ENCODE peak calls at places on chromosomes 16 and 17, in eight cellular contexts. One of them, this sample, is unnamed.

GRCh38 chr17:37493249-37494027 is 3.7 kb downstream of the DUSP14 start:
- DNase-seq in GM23338: no peak
- DNase-seq in endothelial cell of umbilical vein: no peak
- DNase-seq in right lobe of liver: no peak
- DNase-seq in CD4-positive, alpha-beta memory T cell: no peak
- DNase-seq in left ventricle myocardium inferior: no peak
- DNase-seq in heart right ventricle: no peak
- DNase-seq in prostate gland: no peak
- DNase-seq in this sample: no peak

GRCh38 chr16:23362460-23363317 is 60.6 kb downstream of the SCNN1B start:
- DNase-seq in prostate gland: peak; percentile 95
- DNase-seq in right lobe of liver: peak; percentile 39
- DNase-seq in GM23338: no peak
- DNase-seq in heart right ventricle: peak; percentile 9
- DNase-seq in endothelial cell of umbilical vein: peak; percentile 88
- DNase-seq in CD4-positive, alpha-beta memory T cell: no peak
- DNase-seq in left ventricle myocardium inferior: no peak
- DNase-seq in this sample: no peak

GRCh38 chr16:20904507-20905079 is 4.0 kb downstream of the LYRM1 start:
- DNase-seq in heart right ventricle: no peak
- DNase-seq in CD4-positive, alpha-beta memory T cell: peak; percentile 59
- DNase-seq in prostate gland: peak; percentile 21
- DNase-seq in right lobe of liver: no peak
- DNase-seq in endothelial cell of umbilical vein: peak; percentile 97
- DNase-seq in left ventricle myocardium inferior: no peak
- DNase-seq in GM23338: no peak
- DNase-seq in this sample: no peak

GRCh38 chr17:67420994-67421393 is 43.9 kb downstream of the PITPNC1 start:
- DNase-seq in right lobe of liver: no peak
- DNase-seq in heart right ventricle: no peak
- DNase-seq in prostate gland: no peak
- DNase-seq in left ventricle myocardium inferior: no peak
- DNase-seq in CD4-positive, alpha-beta memory T cell: no peak
- DNase-seq in endothelial cell of umbilical vein: no peak
- DNase-seq in GM23338: no peak
- DNase-seq in this sample: no peak

GRCh38 chr16:87132361-87133014 is 184.7 kb downstream of the C16orf95 start:
- DNase-seq in left ventricle myocardium inferior: peak; percentile 32
- DNase-seq in CD4-positive, alpha-beta memory T cell: no peak
- DNase-seq in right lobe of liver: no peak
- DNase-seq in heart right ventricle: no peak
- DNase-seq in endothelial cell of umbilical vein: no peak
- DNase-seq in prostate gland: no peak
- DNase-seq in GM23338: no peak
- DNase-seq in this sample: no peak

GRCh38 chr16:23709536-23709935 is 3.5 kb downstream of the ERN2 start:
- DNase-seq in prostate gland: no peak
- DNase-seq in GM23338: no peak
- DNase-seq in right lobe of liver: no peak
- DNase-seq in heart right ventricle: no peak
- DNase-seq in left ventricle myocardium inferior: no peak
- DNase-seq in CD4-positive, alpha-beta memory T cell: no peak
- DNase-seq in endothelial cell of umbilical vein: no peak
- DNase-seq in this sample: no peak

GRCh38 chr16:1914084-1914608 is 4.1 kb downstream of the HS3ST6 start:
- DNase-seq in left ventricle myocardium inferior: no peak
- DNase-seq in endothelial cell of umbilical vein: no peak
- DNase-seq in right lobe of liver: no peak
- DNase-seq in CD4-positive, alpha-beta memory T cell: no peak
- DNase-seq in heart right ventricle: no peak
- DNase-seq in prostate gland: no peak
- DNase-seq in GM23338: no peak
- DNase-seq in this sample: no peak

GRCh38 chr16:81618661-81619060 is 160.4 kb upstream of the PLCG2 start:
- DNase-seq in endothelial cell of umbilical vein: no peak
- DNase-seq in CD4-positive, alpha-beta memory T cell: no peak
- DNase-seq in right lobe of liver: peak; percentile 73
- DNase-seq in prostate gland: peak; percentile 64
- DNase-seq in GM23338: no peak
- DNase-seq in left ventricle myocardium inferior: no peak
- DNase-seq in heart right ventricle: no peak
- DNase-seq in this sample: no peak

GRCh38 chr16:66605177-66605999 is 884 bp downstream of the CMTM3 start:
- DNase-seq in endothelial cell of umbilical vein: peak; percentile 48
- DNase-seq in CD4-positive, alpha-beta memory T cell: peak; percentile 35
- DNase-seq in prostate gland: no peak
- DNase-seq in GM23338: peak; percentile 73
- DNase-seq in heart right ventricle: peak; percentile 73
- DNase-seq in right lobe of liver: peak; percentile 73
- DNase-seq in left ventricle myocardium inferior: peak; percentile 74
- DNase-seq in this sample: no peak

GRCh38 chr16:3282103-3282746 is 1.1 kb upstream of the ZNF263 start:
- DNase-seq in endothelial cell of umbilical vein: peak; percentile 87
- DNase-seq in GM23338: peak; percentile 87
- DNase-seq in CD4-positive, alpha-beta memory T cell: no peak
- DNase-seq in left ventricle myocardium inferior: no peak
- DNase-seq in heart right ventricle: no peak
- DNase-seq in right lobe of liver: no peak
- DNase-seq in prostate gland: no peak
- DNase-seq in this sample: no peak

GRCh38 chr16:22264786-22265185 is 32.4 kb upstream of the POLR3E start:
- DNase-seq in CD4-positive, alpha-beta memory T cell: no peak
- DNase-seq in right lobe of liver: no peak
- DNase-seq in heart right ventricle: no peak
- DNase-seq in GM23338: no peak
- DNase-seq in left ventricle myocardium inferior: no peak
- DNase-seq in prostate gland: no peak
- DNase-seq in endothelial cell of umbilical vein: no peak
- DNase-seq in this sample: no peak

GRCh38 chr17:42683407-42684031 is 1.2 kb downstream of the CNTNAP1 start:
- DNase-seq in left ventricle myocardium inferior: peak; percentile 53
- DNase-seq in CD4-positive, alpha-beta memory T cell: no peak
- DNase-seq in endothelial cell of umbilical vein: peak; percentile 32
- DNase-seq in GM23338: peak; percentile 77
- DNase-seq in right lobe of liver: no peak
- DNase-seq in heart right ventricle: no peak
- DNase-seq in prostate gland: peak; percentile 50
- DNase-seq in this sample: no peak

GRCh38 chr16:2854700-2855309 is 3.2 kb downstream of the PRSS22 start:
- DNase-seq in GM23338: peak; percentile 71
- DNase-seq in left ventricle myocardium inferior: no peak
- DNase-seq in right lobe of liver: no peak
- DNase-seq in CD4-positive, alpha-beta memory T cell: no peak
- DNase-seq in prostate gland: no peak
- DNase-seq in endothelial cell of umbilical vein: no peak
- DNase-seq in heart right ventricle: no peak
- DNase-seq in this sample: no peak

GRCh38 chr17:10048951-10049350 is 143.9 kb upstream of the RCVRN start:
- DNase-seq in heart right ventricle: no peak
- DNase-seq in CD4-positive, alpha-beta memory T cell: no peak
- DNase-seq in GM23338: no peak
- DNase-seq in endothelial cell of umbilical vein: no peak
- DNase-seq in left ventricle myocardium inferior: no peak
- DNase-seq in prostate gland: no peak
- DNase-seq in right lobe of liver: no peak
- DNase-seq in this sample: no peak

GRCh38 chr17:8155341-8156173 is 3.4 kb upstream of the PER1 start:
- DNase-seq in heart right ventricle: peak; percentile 23
- DNase-seq in CD4-positive, alpha-beta memory T cell: peak; percentile 59
- DNase-seq in prostate gland: peak; percentile 72
- DNase-seq in left ventricle myocardium inferior: no peak
- DNase-seq in endothelial cell of umbilical vein: no peak
- DNase-seq in GM23338: peak; percentile 49
- DNase-seq in right lobe of liver: no peak
- DNase-seq in this sample: no peak

GRCh38 chr16:28309811-28310311 is 17.5 kb downstream of the SBK1 start:
- DNase-seq in prostate gland: no peak
- DNase-seq in heart right ventricle: no peak
- DNase-seq in right lobe of liver: peak; percentile 58
- DNase-seq in CD4-positive, alpha-beta memory T cell: peak; percentile 88
- DNase-seq in GM23338: no peak
- DNase-seq in endothelial cell of umbilical vein: no peak
- DNase-seq in left ventricle myocardium inferior: peak; percentile 35
- DNase-seq in this sample: no peak

GRCh38 chr17:52181842-52182241 is 23.3 kb upstream of the CA10 start:
- DNase-seq in right lobe of liver: no peak
- DNase-seq in GM23338: peak; percentile 4
- DNase-seq in prostate gland: no peak
- DNase-seq in endothelial cell of umbilical vein: no peak
- DNase-seq in CD4-positive, alpha-beta memory T cell: no peak
- DNase-seq in heart right ventricle: no peak
- DNase-seq in left ventricle myocardium inferior: no peak
- DNase-seq in this sample: no peak

GRCh38 chr16:55056585-55057520 is 126.2 kb downstream of the IRX5 start:
- DNase-seq in prostate gland: no peak
- DNase-seq in left ventricle myocardium inferior: no peak
- DNase-seq in heart right ventricle: no peak
- DNase-seq in right lobe of liver: no peak
- DNase-seq in GM23338: peak; percentile 95
- DNase-seq in CD4-positive, alpha-beta memory T cell: no peak
- DNase-seq in endothelial cell of umbilical vein: no peak
- DNase-seq in this sample: no peak

GRCh38 chr17:75843577-75844529 is at the start of gene UNC13D:
- DNase-seq in heart right ventricle: no peak
- DNase-seq in prostate gland: no peak
- DNase-seq in left ventricle myocardium inferior: no peak
- DNase-seq in right lobe of liver: peak; percentile 72
- DNase-seq in GM23338: no peak
- DNase-seq in endothelial cell of umbilical vein: peak; percentile 32
- DNase-seq in CD4-positive, alpha-beta memory T cell: peak; percentile 61
- DNase-seq in this sample: no peak

GRCh38 chr17:75845933-75846700 is 1.9 kb upstream of the UNC13D start:
- DNase-seq in CD4-positive, alpha-beta memory T cell: no peak
- DNase-seq in GM23338: no peak
- DNase-seq in left ventricle myocardium inferior: no peak
- DNase-seq in prostate gland: no peak
- DNase-seq in heart right ventricle: no peak
- DNase-seq in endothelial cell of umbilical vein: peak; percentile 45
- DNase-seq in right lobe of liver: peak; percentile 50
- DNase-seq in this sample: no peak

GRCh38 chr17:75844530-75845057 is 390 bp upstream of the UNC13D start:
- DNase-seq in prostate gland: peak; percentile 81
- DNase-seq in CD4-positive, alpha-beta memory T cell: no peak
- DNase-seq in right lobe of liver: peak; percentile 65
- DNase-seq in endothelial cell of umbilical vein: no peak
- DNase-seq in heart right ventricle: no peak
- DNase-seq in left ventricle myocardium inferior: no peak
- DNase-seq in GM23338: no peak
- DNase-seq in this sample: no peak

GRCh38 chr17:75846701-75847594 is 2.7 kb upstream of the UNC13D start:
- DNase-seq in endothelial cell of umbilical vein: no peak
- DNase-seq in CD4-positive, alpha-beta memory T cell: no peak
- DNase-seq in left ventricle myocardium inferior: no peak
- DNase-seq in heart right ventricle: no peak
- DNase-seq in right lobe of liver: peak; percentile 57
- DNase-seq in prostate gland: no peak
- DNase-seq in GM23338: no peak
- DNase-seq in this sample: no peak

GRCh38 chr17:75845058-75845711 is 981 bp upstream of the UNC13D start:
- DNase-seq in endothelial cell of umbilical vein: peak; percentile 70
- DNase-seq in GM23338: peak; percentile 94
- DNase-seq in CD4-positive, alpha-beta memory T cell: peak; percentile 46
- DNase-seq in left ventricle myocardium inferior: peak; percentile 83
- DNase-seq in right lobe of liver: peak; percentile 86
- DNase-seq in prostate gland: peak; percentile 92
- DNase-seq in heart right ventricle: peak; percentile 87
- DNase-seq in this sample: peak; percentile 94
- H3K4me1 ChIP-seq in endothelial cell of umbilical vein: peaks cover 39% of the 10 kb centered on the region
- H3K4me1 ChIP-seq in GM23338: peaks cover 10% of the 10 kb centered on the region
- H3K4me1 ChIP-seq in CD4-positive, alpha-beta memory T cell: peaks cover 49% of the 10 kb centered on the region
- H3K4me1 ChIP-seq in left ventricle myocardium inferior: peaks cover 66% of the 10 kb centered on the region
- H3K4me1 ChIP-seq in right lobe of liver: peaks cover 40% of the 10 kb centered on the region
- H3K4me1 ChIP-seq in prostate gland: peaks cover 16% of the 10 kb centered on the region
- H3K4me1 ChIP-seq in heart right ventricle: peaks cover 68% of the 10 kb centered on the region
- H3K4me1 ChIP-seq in this sample: peaks cover 9% of the 10 kb centered on the region

GRCh38 chr17:68646626-68647526 is 45.7 kb upstream of the FAM20A start:
- DNase-seq in CD4-positive, alpha-beta memory T cell: no peak
- DNase-seq in right lobe of liver: no peak
- DNase-seq in endothelial cell of umbilical vein: no peak
- DNase-seq in GM23338: no peak
- DNase-seq in left ventricle myocardium inferior: no peak
- DNase-seq in prostate gland: no peak
- DNase-seq in heart right ventricle: no peak
- DNase-seq in this sample: no peak
- H3K27ac ChIP-seq in CD4-positive, alpha-beta memory T cell: no peak overlapping the region
- H3K27ac ChIP-seq in right lobe of liver: no peak overlapping the region
- H3K27ac ChIP-seq in endothelial cell of umbilical vein: no peak overlapping the region
- H3K27ac ChIP-seq in GM23338: no peak overlapping the region
- H3K27ac ChIP-seq in left ventricle myocardium inferior: no peak overlapping the region
- H3K27ac ChIP-seq in prostate gland: no peak overlapping the region
- H3K27ac ChIP-seq in heart right ventricle: no peak overlapping the region
- H3K27ac ChIP-seq in this sample: no peak overlapping the region

DNA sequence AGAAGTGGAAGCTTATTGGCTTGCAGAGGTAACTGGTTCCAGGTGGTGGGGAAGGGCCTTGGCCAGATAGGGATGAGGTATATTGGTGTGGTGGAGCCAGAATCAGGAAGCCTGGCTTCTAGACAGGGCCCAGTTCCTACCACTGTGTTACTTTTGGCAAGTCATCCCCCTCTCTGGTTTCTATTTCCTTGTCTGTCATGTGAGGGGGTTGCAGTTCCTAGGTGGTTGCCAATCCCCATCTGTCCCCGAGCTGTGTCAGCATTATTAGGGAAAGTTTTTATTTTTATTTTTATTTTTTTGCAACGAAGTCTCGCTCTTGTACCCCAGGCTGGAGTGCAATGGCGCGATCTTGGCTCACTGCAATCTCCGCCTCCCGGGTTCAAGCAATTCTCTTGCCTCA is 3.0 kb downstream of the SMCR8 start:
- DNase-seq in right lobe of liver: no peak
- DNase-seq in left ventricle myocardium inferior: no peak
- DNase-seq in heart right ventricle: no peak
- DNase-seq in GM23338: no peak
- DNase-seq in endothelial cell of umbilical vein: no peak
- DNase-seq in prostate gland: no peak
- DNase-seq in CD4-positive, alpha-beta memory T cell: no peak
- DNase-seq in this sample: no peak
- H3K4me1 ChIP-seq in right lobe of liver: peaks cover 42% of the 10 kb centered on the region
- H3K4me1 ChIP-seq in left ventricle myocardium inferior: peaks cover 82% of the 10 kb centered on the region
- H3K4me1 ChIP-seq in heart right ventricle: peaks cover 64% of the 10 kb centered on the region
- H3K4me1 ChIP-seq in GM23338: peaks cover 16% of the 10 kb centered on the region
- H3K4me1 ChIP-seq in endothelial cell of umbilical vein: peaks cover 24% of the 10 kb centered on the region
- H3K4me1 ChIP-seq in prostate gland: peaks cover 28% of the 10 kb centered on the region
- H3K4me1 ChIP-seq in CD4-positive, alpha-beta memory T cell: peaks cover 69% of the 10 kb centered on the region
- H3K4me1 ChIP-seq in this sample: peaks cover 45% of the 10 kb centered on the region

GRCh38 chr17:47401100-47401499 is 77.3 kb downstream of the EFCAB13 start:
- DNase-seq in right lobe of liver: no peak
- DNase-seq in heart right ventricle: no peak
- DNase-seq in left ventricle myocardium inferior: no peak
- DNase-seq in GM23338: no peak
- DNase-seq in endothelial cell of umbilical vein: no peak
- DNase-seq in CD4-positive, alpha-beta memory T cell: no peak
- DNase-seq in prostate gland: no peak
- DNase-seq in this sample: no peak

GRCh38 chr17:47404006-47404405 is 80.3 kb downstream of the EFCAB13 start:
- DNase-seq in CD4-positive, alpha-beta memory T cell: no peak
- DNase-seq in endothelial cell of umbilical vein: no peak
- DNase-seq in right lobe of liver: no peak
- DNase-seq in heart right ventricle: no peak
- DNase-seq in GM23338: peak; percentile 5
- DNase-seq in prostate gland: no peak
- DNase-seq in left ventricle myocardium inferior: no peak
- DNase-seq in this sample: no peak

GRCh38 chr17:47404875-47405274 is 81.1 kb downstream of the EFCAB13 start:
- DNase-seq in CD4-positive, alpha-beta memory T cell: no peak
- DNase-seq in prostate gland: no peak
- DNase-seq in GM23338: no peak
- DNase-seq in left ventricle myocardium inferior: no peak
- DNase-seq in right lobe of liver: no peak
- DNase-seq in heart right ventricle: no peak
- DNase-seq in endothelial cell of umbilical vein: no peak
- DNase-seq in this sample: no peak

GRCh38 chr17:47400333-47400732 is 76.6 kb downstream of the EFCAB13 start:
- DNase-seq in endothelial cell of umbilical vein: no peak
- DNase-seq in CD4-positive, alpha-beta memory T cell: no peak
- DNase-seq in left ventricle myocardium inferior: no peak
- DNase-seq in right lobe of liver: no peak
- DNase-seq in prostate gland: no peak
- DNase-seq in heart right ventricle: no peak
- DNase-seq in GM23338: peak; percentile 8
- DNase-seq in this sample: no peak
- H3K27ac ChIP-seq in endothelial cell of umbilical vein: no peak overlapping the region
- H3K27ac ChIP-seq in CD4-positive, alpha-beta memory T cell: no peak overlapping the region
- H3K27ac ChIP-seq in left ventricle myocardium inferior: no peak overlapping the region
- H3K27ac ChIP-seq in right lobe of liver: no peak overlapping the region
- H3K27ac ChIP-seq in prostate gland: no peak overlapping the region
- H3K27ac ChIP-seq in heart right ventricle: no peak overlapping the region
- H3K27ac ChIP-seq in GM23338: no peak overlapping the region
- H3K27ac ChIP-seq in this sample: no peak overlapping the region